ENCODE peak calls at places on chromosomes 16 and 17, in ten cellular contexts. Q is SK-N-MC; C is activated CD8-positive, alpha-beta T cell treated with anti-CD3 and anti-CD28 coated beads, Interleukin-2, amount 10 ng/mL, durations not matched to agents 7 days and 5 days; S is neural crest cell; H is skeletal muscle cell; V is stimulated activated CD4-positive, alpha-beta T cell treated with anti-CD3 and anti-CD28 coated beads, Interleukin-1b, Interleukin-23, amount 100 ng/mL, for 1 hour; I is activated CD4-positive, alpha-beta T cell treated with anti-CD3 and anti-CD28 coated beads, Interleukin-2, amount 50 U/mL, for 1 hour; G is HFFc6; F is activated T-helper 1 cell treated with Interleukin-2 at 50 U/mL for 16 hours; A is AG04450. Y is an unnamed sample.

GRCh38 chr17:65586899-65587298 is 25.5 kb upstream of the AXIN2 start:
- DNase-seq in F (no peak), A (no peak), G (no peak), I (no peak), H (no peak), V (no peak), C (no peak), S (no peak), Q (no peak), Y (no peak)

GRCh38 chr16:75931970-75932369 is 205.7 kb upstream of the CPHXL start:
- DNase-seq in G (no peak), V (no peak), C (no peak), H (no peak), F (no peak), Q (no peak), I (no peak), A (no peak), S (no peak), Y (no peak)

GRCh38 chr17:57268176-57268575 is 11.9 kb downstream of the MSI2 start:
- DNase-seq in Q (no peak), I (no peak), F (no peak), A (no peak), C (no peak), S (no peak), G (no peak), H (no peak), V (no peak), Y (no peak)

GRCh38 chr17:41723801-41724475 is 10.5 kb downstream of the HAP1 start:
- DNase-seq in I (no peak), C (no peak), F (no peak), H (no peak), Q (no peak), V (no peak), A (no peak), S (no peak), G (no peak), Y (no peak)

GRCh38 chr16:6081320-6081976 is 983.9 kb upstream of the EEF2KMT start:
- DNase-seq in V (no peak), G (no peak), Q (peak; percentile 2), C (peak; percentile 29), A (no peak), S (peak; percentile 48), F (no peak), I (no peak), H (no peak), Y (no peak)

GRCh38 chr17:66715745-66716156 is 119.2 kb upstream of the CACNG5 start:
- DNase-seq in F (no peak), V (no peak), C (peak; percentile 39), S (no peak), A (peak; percentile 23), Q (peak; percentile 62), I (no peak), G (peak; percentile 76), H (no peak), Y (peak; percentile 46)

GRCh38 chr17:64635647-64636305 is 26.3 kb downstream of the SMURF2 start:
- DNase-seq in H (peak; percentile 61), A (peak; percentile 60), C (no peak), S (no peak), V (no peak), I (no peak), G (peak; percentile 79), F (no peak), Q (no peak), Y (peak; percentile 22)

GRCh38 chr16:64276646-64277045 is 845.2 kb downstream of the CDH11 start:
- DNase-seq in A (no peak), H (no peak), V (no peak), Q (no peak), F (no peak), C (no peak), G (no peak), I (no peak), S (no peak), Y (no peak)

GRCh38 chr17:73232587-73233373 is 28.9 kb downstream of the CPSF4L start:
- DNase-seq in C (peak; percentile 48), A (no peak), V (no peak), G (peak; percentile 8), F (no peak), H (no peak), S (no peak), I (peak; percentile 23), Q (no peak), Y (no peak)

GRCh38 chr17:18185391-18185790 is 1.8 kb downstream of the ALKBH5 start:
- DNase-seq in G (peak; percentile 55), V (no peak), C (no peak), Q (no peak), I (no peak), H (no peak), A (no peak), S (no peak), F (no peak), Y (no peak)

GRCh38 chr17:44747566-44747965 is 11.2 kb upstream of the ADAM11 start:
- DNase-seq in F (no peak), G (no peak), C (no peak), S (no peak), Q (no peak), V (no peak), I (no peak), H (no peak), A (no peak), Y (no peak)

GRCh38 chr16:17467923-17468540 is 2.7 kb downstream of the XYLT1 start:
- DNase-seq in G (peak; percentile 59), Q (no peak), V (no peak), H (no peak), F (peak; percentile 12), S (peak; percentile 71), C (peak; percentile 64), I (peak; percentile 30), A (peak; percentile 32), Y (no peak)

GRCh38 chr17:83124871-83125514 is 45.6 kb downstream of the METRNL start:
- DNase-seq in S (no peak), I (no peak), Q (no peak), V (no peak), F (no peak), C (peak; percentile 48), H (no peak), A (no peak), G (no peak), Y (no peak)

GRCh38 chr17:238964-239259 is 57.5 kb upstream of the DOC2B start:
- DNase-seq in V (no peak), G (no peak), Q (no peak), S (no peak), F (no peak), I (no peak), A (no peak), C (no peak), H (no peak), Y (no peak)

GRCh38 chr17:48577330-48577945 is 712 bp downstream of the HOXB4 start:
- DNase-seq in F (no peak), I (no peak), Q (no peak), H (no peak), G (no peak), A (no peak), C (no peak), S (no peak), V (no peak), Y (no peak)

GRCh38 chr16:56344518-56345405 is 80.6 kb downstream of the AMFR start:
- DNase-seq in F (no peak), I (no peak), C (no peak), V (no peak), H (no peak), G (no peak), A (no peak), S (no peak), Q (no peak), Y (no peak)

GRCh38 chr16:12063435-12063834 is 86.9 kb downstream of the SNX29 start:
- DNase-seq in A (no peak), H (no peak), S (no peak), F (no peak), I (no peak), V (no peak), C (no peak), G (no peak), Q (no peak), Y (no peak)

GRCh38 chr17:39225974-39226683 is 384 bp upstream of the STAC2 start:
- DNase-seq in Q (no peak), G (no peak), H (no peak), F (no peak), A (no peak), V (no peak), C (peak; percentile 68), I (no peak), S (peak; percentile 91), Y (no peak)

GRCh38 chr16:31480851-31481250 is 2.1 kb upstream of the SLC5A2 start:
- DNase-seq in S (no peak), C (no peak), G (no peak), Q (no peak), H (no peak), F (no peak), I (no peak), A (no peak), V (no peak), Y (no peak)

GRCh38 chr17:55366020-55366481 is 55.6 kb downstream of the MMD start:
- DNase-seq in C (no peak), Q (no peak), I (no peak), A (no peak), F (no peak), G (no peak), V (no peak), H (no peak), S (no peak), Y (no peak)

GRCh38 chr16:84810518-84811273 is 9.1 kb upstream of the CRISPLD2 start:
- DNase-seq in I (no peak), G (no peak), H (peak; percentile 68), V (no peak), F (no peak), Q (no peak), C (peak; percentile 58), S (no peak), A (no peak), Y (no peak)

GRCh38 chr16:49717693-49718092 is 138.2 kb downstream of the ZNF423 start:
- DNase-seq in V (no peak), F (no peak), H (no peak), G (no peak), S (no peak), Q (no peak), C (no peak), A (no peak), I (no peak), Y (no peak)

GRCh38 chr17:49964539-49965521 is 4.2 kb upstream of the DLX4 start:
- DNase-seq in S (no peak), A (no peak), H (no peak), V (no peak), F (no peak), C (peak; percentile 66), I (peak; percentile 22), Q (no peak), G (no peak), Y (no peak)

GRCh38 chr17:69460963-69461922 is 46.7 kb downstream of the MAP2K6 start:
- DNase-seq in I (no peak), S (no peak), G (no peak), Q (no peak), H (no peak), V (no peak), A (no peak), F (no peak), C (no peak), Y (no peak)

GRCh38 chr16:8853611-8854010 is 15.2 kb downstream of the CARHSP1 start:
- DNase-seq in A (no peak), F (no peak), G (no peak), I (no peak), C (no peak), S (no peak), H (no peak), Q (no peak), V (no peak), Y (no peak)

GRCh38 chr16:30633526-30633925 is 17.2 kb upstream of the PRR14 start:
- DNase-seq in I (no peak), Q (no peak), C (no peak), H (no peak), V (no peak), F (no peak), A (no peak), G (no peak), S (no peak), Y (no peak)

GRCh38 chr17:63772801-63773271 is 561 bp downstream of the CCDC47 start:
- DNase-seq in S (no peak), V (no peak), H (no peak), F (no peak), I (no peak), G (peak; percentile 10), A (no peak), C (peak; percentile 21), Q (no peak), Y (peak; percentile 6)

GRCh38 chr16:7086842-7087616 is 245.6 kb upstream of the RBFOX1 start:
- DNase-seq in V (no peak), F (no peak), C (no peak), G (no peak), S (peak; percentile 64), I (no peak), A (no peak), H (peak; percentile 15), Q (no peak), Y (no peak)

Y was measured in brain pericyte.